ENCODE peak calls at places on chromosomes 6 and 20, in ten cellular contexts. One of them, this sample, is unnamed.

GRCh38 chr6:124996411-124996810 is 34.2 kb downstream of the RNF217 start:
- DNase-seq in HCT116: no peak
- DNase-seq in Peyer's patch: no peak
- DNase-seq in stomach: no peak
- DNase-seq in transverse colon: no peak
- DNase-seq in prostate gland: no peak
- DNase-seq in GM12892: no peak
- DNase-seq in ovary: no peak
- DNase-seq in A549: no peak
- DNase-seq in right lobe of liver: no peak
- DNase-seq in this sample: no peak

GRCh38 chr20:14401479-14402138 is 64.2 kb upstream of the FLRT3 start:
- DNase-seq in HCT116: no peak
- DNase-seq in right lobe of liver: no peak
- DNase-seq in Peyer's patch: no peak
- DNase-seq in transverse colon: no peak
- DNase-seq in prostate gland: no peak
- DNase-seq in GM12892: no peak
- DNase-seq in stomach: no peak
- DNase-seq in ovary: no peak
- DNase-seq in A549: no peak
- DNase-seq in this sample: no peak

GRCh38 chr6:135251416-135251815 is 70.3 kb downstream of the MYB start:
- DNase-seq in A549: no peak
- DNase-seq in transverse colon: peak; percentile 74
- DNase-seq in right lobe of liver: peak; percentile 53
- DNase-seq in Peyer's patch: peak; percentile 51
- DNase-seq in GM12892: no peak
- DNase-seq in ovary: no peak
- DNase-seq in stomach: peak; percentile 48
- DNase-seq in HCT116: no peak
- DNase-seq in prostate gland: no peak
- DNase-seq in this sample: no peak

GRCh38 chr6:110816677-110817076 is 1.4 kb upstream of the CDK19 start:
- DNase-seq in prostate gland: no peak
- DNase-seq in right lobe of liver: no peak
- DNase-seq in Peyer's patch: no peak
- DNase-seq in ovary: peak; percentile 29
- DNase-seq in transverse colon: peak; percentile 10
- DNase-seq in GM12892: no peak
- DNase-seq in HCT116: no peak
- DNase-seq in stomach: no peak
- DNase-seq in A549: no peak
- DNase-seq in this sample: no peak

GRCh38 chr6:27518881-27519795 is 46.2 kb upstream of the ZNF184 start:
- DNase-seq in HCT116: peak; percentile 92
- DNase-seq in ovary: peak; percentile 64
- DNase-seq in Peyer's patch: peak; percentile 76
- DNase-seq in transverse colon: peak; percentile 68
- DNase-seq in stomach: peak; percentile 46
- DNase-seq in GM12892: no peak
- DNase-seq in prostate gland: peak; percentile 56
- DNase-seq in A549: no peak
- DNase-seq in right lobe of liver: peak; percentile 51
- DNase-seq in this sample: no peak

GRCh38 chr6:85669735-85670194 is 27.1 kb upstream of the SYNCRIP start:
- DNase-seq in transverse colon: no peak
- DNase-seq in stomach: no peak
- DNase-seq in prostate gland: no peak
- DNase-seq in GM12892: peak; percentile 33
- DNase-seq in Peyer's patch: no peak
- DNase-seq in ovary: no peak
- DNase-seq in HCT116: no peak
- DNase-seq in A549: no peak
- DNase-seq in right lobe of liver: no peak
- DNase-seq in this sample: peak; percentile 27

GRCh38 chr6:137080711-137081110 is 35.9 kb upstream of the IL20RA start:
- DNase-seq in transverse colon: no peak
- DNase-seq in A549: no peak
- DNase-seq in GM12892: no peak
- DNase-seq in stomach: no peak
- DNase-seq in Peyer's patch: no peak
- DNase-seq in prostate gland: no peak
- DNase-seq in HCT116: no peak
- DNase-seq in right lobe of liver: no peak
- DNase-seq in ovary: no peak
- DNase-seq in this sample: no peak

GRCh38 chr20:53914861-53915458 is 155.4 kb downstream of the BCAS1 start:
- DNase-seq in ovary: no peak
- DNase-seq in HCT116: no peak
- DNase-seq in Peyer's patch: peak; percentile 39
- DNase-seq in A549: no peak
- DNase-seq in stomach: no peak
- DNase-seq in prostate gland: no peak
- DNase-seq in right lobe of liver: no peak
- DNase-seq in transverse colon: no peak
- DNase-seq in GM12892: no peak
- DNase-seq in this sample: no peak

GRCh38 chr20:23596856-23597255 is 8.9 kb downstream of the CST9 start:
- DNase-seq in right lobe of liver: no peak
- DNase-seq in HCT116: no peak
- DNase-seq in Peyer's patch: no peak
- DNase-seq in GM12892: no peak
- DNase-seq in ovary: no peak
- DNase-seq in transverse colon: no peak
- DNase-seq in prostate gland: no peak
- DNase-seq in A549: no peak
- DNase-seq in stomach: no peak
- DNase-seq in this sample: no peak

GRCh38 chr20:50587291-50587961 is 77.2 kb downstream of the PTPN1 start:
- DNase-seq in prostate gland: peak; percentile 76
- DNase-seq in transverse colon: no peak
- DNase-seq in stomach: no peak
- DNase-seq in right lobe of liver: no peak
- DNase-seq in A549: no peak
- DNase-seq in ovary: no peak
- DNase-seq in HCT116: no peak
- DNase-seq in Peyer's patch: no peak
- DNase-seq in GM12892: no peak
- DNase-seq in this sample: no peak

GRCh38 chr6:68638225-68638900 is 3.3 kb downstream of the ADGRB3 start:
- DNase-seq in HCT116: no peak
- DNase-seq in ovary: no peak
- DNase-seq in stomach: peak; percentile 36
- DNase-seq in right lobe of liver: no peak
- DNase-seq in Peyer's patch: no peak
- DNase-seq in A549: peak; percentile 9
- DNase-seq in prostate gland: no peak
- DNase-seq in GM12892: no peak
- DNase-seq in transverse colon: peak; percentile 23
- DNase-seq in this sample: no peak

GRCh38 chr6:15573376-15573775 is 89.5 kb downstream of the DTNBP1 start:
- DNase-seq in transverse colon: no peak
- DNase-seq in prostate gland: no peak
- DNase-seq in Peyer's patch: no peak
- DNase-seq in GM12892: no peak
- DNase-seq in ovary: no peak
- DNase-seq in HCT116: no peak
- DNase-seq in A549: no peak
- DNase-seq in stomach: no peak
- DNase-seq in right lobe of liver: no peak
- DNase-seq in this sample: no peak

GRCh38 chr6:169805242-169805838 is 53.9 kb downstream of the ERMARD start:
- DNase-seq in GM12892: no peak
- DNase-seq in transverse colon: no peak
- DNase-seq in ovary: no peak
- DNase-seq in prostate gland: no peak
- DNase-seq in Peyer's patch: no peak
- DNase-seq in HCT116: no peak
- DNase-seq in stomach: no peak
- DNase-seq in A549: no peak
- DNase-seq in right lobe of liver: no peak
- DNase-seq in this sample: no peak

GRCh38 chr6:80226156-80226555 is 119.7 kb downstream of the BCKDHB start:
- DNase-seq in right lobe of liver: no peak
- DNase-seq in prostate gland: no peak
- DNase-seq in A549: no peak
- DNase-seq in stomach: no peak
- DNase-seq in GM12892: no peak
- DNase-seq in ovary: no peak
- DNase-seq in transverse colon: no peak
- DNase-seq in HCT116: no peak
- DNase-seq in Peyer's patch: no peak
- DNase-seq in this sample: no peak

GRCh38 chr20:38863024-38863851 is 57.7 kb downstream of the PPP1R16B start:
- DNase-seq in GM12892: peak; percentile 57
- DNase-seq in A549: no peak
- DNase-seq in stomach: no peak
- DNase-seq in ovary: no peak
- DNase-seq in prostate gland: no peak
- DNase-seq in right lobe of liver: no peak
- DNase-seq in HCT116: no peak
- DNase-seq in transverse colon: peak; percentile 44
- DNase-seq in Peyer's patch: peak; percentile 85
- DNase-seq in this sample: no peak

DNA sequence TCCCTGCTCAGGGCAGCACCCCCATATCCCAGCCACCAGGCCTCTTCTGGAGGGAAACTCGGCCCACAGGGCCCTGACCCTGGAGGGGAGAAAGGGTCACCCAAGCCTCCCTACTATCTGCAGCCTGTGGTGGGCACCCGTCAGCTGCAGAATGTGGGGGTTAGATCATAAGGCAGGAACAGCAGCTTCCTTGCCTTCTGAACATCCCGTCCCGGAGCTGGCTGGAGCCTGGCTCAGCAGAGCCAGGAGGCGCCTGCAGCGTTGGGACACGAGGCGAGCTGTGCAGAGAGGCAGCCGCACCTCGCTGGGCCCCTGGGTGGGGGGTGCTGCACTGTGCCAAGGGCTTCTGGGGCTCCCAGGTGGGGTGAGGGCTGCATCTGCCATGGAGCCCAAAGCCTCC is 63.9 kb upstream of the GATA5 start:
- DNase-seq in transverse colon: no peak
- DNase-seq in GM12892: no peak
- DNase-seq in prostate gland: no peak
- DNase-seq in A549: no peak
- DNase-seq in right lobe of liver: no peak
- DNase-seq in stomach: no peak
- DNase-seq in ovary: no peak
- DNase-seq in Peyer's patch: no peak
- DNase-seq in HCT116: no peak
- DNase-seq in this sample: no peak
- TF ChIP-seq POLR2A in transverse colon: no peak
- TF ChIP-seq POLR2A in GM12892: no peak
- TF ChIP-seq POLR2A in prostate gland: no peak
- TF ChIP-seq POLR2A in A549: no peak
- TF ChIP-seq POLR2A in right lobe of liver: no peak
- TF ChIP-seq POLR2A in stomach: no peak
- TF ChIP-seq POLR2A in ovary: no peak
- TF ChIP-seq POLR2A in Peyer's patch: no peak
- TF ChIP-seq POLR2A in HCT116: no peak
- TF ChIP-seq POLR2A in this sample: no peak

GRCh38 chr6:36804549-36804948 is 34.7 kb downstream of the CPNE5 start:
- DNase-seq in stomach: no peak
- DNase-seq in HCT116: no peak
- DNase-seq in prostate gland: no peak
- DNase-seq in Peyer's patch: no peak
- DNase-seq in right lobe of liver: no peak
- DNase-seq in ovary: no peak
- DNase-seq in transverse colon: no peak
- DNase-seq in GM12892: no peak
- DNase-seq in A549: no peak
- DNase-seq in this sample: no peak

GRCh38 chr6:36805917-36806316 is 33.3 kb downstream of the CPNE5 start:
- DNase-seq in prostate gland: no peak
- DNase-seq in HCT116: no peak
- DNase-seq in Peyer's patch: no peak
- DNase-seq in stomach: no peak
- DNase-seq in transverse colon: no peak
- DNase-seq in GM12892: no peak
- DNase-seq in ovary: no peak
- DNase-seq in A549: no peak
- DNase-seq in right lobe of liver: no peak
- DNase-seq in this sample: no peak

GRCh38 chr6:36805107-36805797 is 34.0 kb downstream of the CPNE5 start:
- DNase-seq in prostate gland: no peak
- DNase-seq in stomach: no peak
- DNase-seq in HCT116: no peak
- DNase-seq in right lobe of liver: no peak
- DNase-seq in transverse colon: no peak
- DNase-seq in A549: no peak
- DNase-seq in GM12892: no peak
- DNase-seq in ovary: no peak
- DNase-seq in Peyer's patch: no peak
- DNase-seq in this sample: no peak

GRCh38 chr6:36803482-36803881 is 35.8 kb downstream of the CPNE5 start:
- DNase-seq in stomach: no peak
- DNase-seq in GM12892: no peak
- DNase-seq in Peyer's patch: no peak
- DNase-seq in prostate gland: no peak
- DNase-seq in A549: no peak
- DNase-seq in transverse colon: no peak
- DNase-seq in right lobe of liver: no peak
- DNase-seq in HCT116: no peak
- DNase-seq in ovary: no peak
- DNase-seq in this sample: no peak

GRCh38 chr6:36803908-36804307 is 35.3 kb downstream of the CPNE5 start:
- DNase-seq in HCT116: no peak
- DNase-seq in Peyer's patch: no peak
- DNase-seq in transverse colon: no peak
- DNase-seq in ovary: no peak
- DNase-seq in right lobe of liver: no peak
- DNase-seq in A549: no peak
- DNase-seq in GM12892: no peak
- DNase-seq in prostate gland: no peak
- DNase-seq in stomach: no peak
- DNase-seq in this sample: no peak
- TF ChIP-seq POLR2A in HCT116: no peak
- TF ChIP-seq POLR2A in Peyer's patch: no peak
- TF ChIP-seq POLR2A in transverse colon: no peak
- TF ChIP-seq POLR2A in ovary: no peak
- TF ChIP-seq POLR2A in right lobe of liver: no peak
- TF ChIP-seq POLR2A in A549: no peak
- TF ChIP-seq POLR2A in GM12892: no peak
- TF ChIP-seq POLR2A in prostate gland: no peak
- TF ChIP-seq POLR2A in stomach: no peak
- TF ChIP-seq POLR2A in this sample: no peak

GRCh38 chr6:7559196-7559595 is 17.7 kb downstream of the DSP start:
- DNase-seq in transverse colon: no peak
- DNase-seq in right lobe of liver: no peak
- DNase-seq in ovary: no peak
- DNase-seq in GM12892: no peak
- DNase-seq in Peyer's patch: no peak
- DNase-seq in A549: no peak
- DNase-seq in prostate gland: no peak
- DNase-seq in stomach: no peak
- DNase-seq in HCT116: no peak
- DNase-seq in this sample: no peak
- TF ChIP-seq POLR2A in transverse colon: no peak
- TF ChIP-seq POLR2A in right lobe of liver: no peak
- TF ChIP-seq POLR2A in ovary: no peak
- TF ChIP-seq POLR2A in GM12892: no peak
- TF ChIP-seq POLR2A in Peyer's patch: no peak
- TF ChIP-seq POLR2A in A549: no peak
- TF ChIP-seq POLR2A in prostate gland: no peak
- TF ChIP-seq POLR2A in stomach: no peak
- TF ChIP-seq POLR2A in HCT116: no peak
- TF ChIP-seq POLR2A in this sample: no peak

GRCh38 chr6:43181942-43182860 is at the start of gene CUL9:
- DNase-seq in A549: peak; percentile 44
- DNase-seq in ovary: peak; percentile 87
- DNase-seq in prostate gland: peak; percentile 76
- DNase-seq in Peyer's patch: peak; percentile 94
- DNase-seq in HCT116: peak; percentile 34
- DNase-seq in right lobe of liver: peak; percentile 89
- DNase-seq in transverse colon: peak; percentile 90
- DNase-seq in GM12892: peak; percentile 94
- DNase-seq in stomach: peak; percentile 88
- DNase-seq in this sample: peak; percentile 82
- TF ChIP-seq POLR2A in A549: peak; percentile 63
- TF ChIP-seq POLR2A in ovary: peak; percentile 33
- TF ChIP-seq POLR2A in prostate gland: peak; percentile 45
- TF ChIP-seq POLR2A in Peyer's patch: peak; percentile 74
- TF ChIP-seq POLR2A in HCT116: no peak
- TF ChIP-seq POLR2A in right lobe of liver: peak; percentile 50
- TF ChIP-seq POLR2A in transverse colon: peak; percentile 77
- TF ChIP-seq POLR2A in GM12892: peak; percentile 86
- TF ChIP-seq POLR2A in stomach: peak; percentile 24
- TF ChIP-seq POLR2A in this sample: peak; percentile 54

This sample was measured in H54.